ENCODE peak calls at places on chromosomes 2 and 18, in nine cellular contexts. L is HT-29, Z is endothelial cell of umbilical vein, N is H1, M is AML-193, O is T follicular helper cell, T is left ventricle myocardium inferior, Y is naive B cell, H is GM04503. W is an unnamed sample.

GRCh38 chr18:3066391-3067079 is 53.6 kb upstream of the LPIN2 start:
- DNase-seq in L (no peak), Z (no peak), N (no peak), M (no peak), O (no peak), T (no peak), Y (no peak), H (no peak), W (no peak)

GRCh38 chr2:239574054-239574433 is 173.2 kb upstream of the HDAC4 start:
- DNase-seq in L (no peak), Z (no peak), N (no peak), M (no peak), O (no peak), T (no peak), Y (no peak), H (no peak), W (no peak)

GRCh38 chr18:58671941-58672565 is 788 bp downstream of the MALT1 start:
- DNase-seq in L (peak; percentile 20), Z (peak; percentile 21), N (no peak), M (no peak), O (no peak), T (peak; percentile 45), Y (no peak), H (no peak), W (no peak)

GRCh38 chr2:106944220-106944619 is 58.3 kb upstream of the ST6GAL2 start:
- DNase-seq in L (no peak), Z (no peak), N (no peak), M (no peak), O (no peak), T (no peak), Y (no peak), H (peak; percentile 7), W (no peak)

GRCh38 chr2:231452799-231453508 is 11.3 kb downstream of the NCL start:
- DNase-seq in L (peak; percentile 43), Z (no peak), N (peak; percentile 65), M (no peak), O (no peak), T (no peak), Y (no peak), H (no peak), W (no peak)

GRCh38 chr2:171432969-171433762 is 624 bp downstream of the METTL8 start:
- DNase-seq in L (peak; percentile 84), Z (no peak), N (no peak), M (peak; percentile 25), O (peak; percentile 18), T (no peak), Y (peak; percentile 25), H (no peak), W (peak; percentile 35)

GRCh38 chr2:105102963-105103421 is 65.1 kb downstream of the MRPS9 start:
- DNase-seq in L (no peak), Z (no peak), N (peak; percentile 80), M (no peak), O (no peak), T (no peak), Y (no peak), H (peak; percentile 11), W (no peak)

GRCh38 chr2:164314148-164314547 is 307.1 kb downstream of the GRB14 start:
- DNase-seq in L (no peak), Z (no peak), N (no peak), M (no peak), O (no peak), T (no peak), Y (no peak), H (peak; percentile 3), W (no peak)

GRCh38 chr2:230319211-230319862 is 7.7 kb upstream of the SP140L start:
- DNase-seq in L (no peak), Z (peak; percentile 14), N (no peak), M (no peak), O (peak; percentile 55), T (no peak), Y (peak; percentile 73), H (no peak), W (peak; percentile 35)

GRCh38 chr2:109265369-109265768 is 136.4 kb downstream of the SH3RF3 start:
- DNase-seq in L (no peak), Z (no peak), N (no peak), M (no peak), O (no peak), T (no peak), Y (no peak), H (no peak), W (no peak)

W was measured in memory B cell.